ENCODE peak calls at places on chromosomes 6 and 20, in seven cellular contexts. R is A549, N is K562, Q is stomach, M is ovary, A is upper lobe of left lung, F is transverse colon. U is an unnamed sample. For H3K9me3, the result is how much of the 10 kb centered on the place peaks cover.

GRCh38 chr20:46151936-46152335 is 33.8 kb downstream of the CD40 start:
- DNase-seq in R (peak), N (peak), Q (no peak), M (no peak), A (no peak), F (no peak), U (no peak)

GRCh38 chr20:44357020-44357419 is 1.5 kb downstream of the HNF4A start:
- DNase-seq in R (no peak), N (no peak), Q (no peak), M (no peak), A (no peak), F (no peak), U (no peak)

GRCh38 chr20:47349365-47350180 is 6.9 kb downstream of the ZMYND8 start:
- DNase-seq in R (no peak), N (no peak), Q (no peak), M (no peak), A (no peak), F (no peak), U (no peak)

GRCh38 chr20:46036370-46036769 is 7.4 kb downstream of the SLC12A5 start:
- DNase-seq in R (no peak), N (no peak), Q (no peak), M (no peak), A (peak), F (no peak), U (no peak)

GRCh38 chr6:72619883-72620696 is 1.8 kb upstream of the KCNQ5 start:
- DNase-seq in R (no peak), N (peak), Q (peak), M (peak), A (peak), F (peak), U (no peak)

GRCh38 chr20:38722708-38723068 is 1.6 kb upstream of the SLC32A1 start:
- DNase-seq in R (no peak), N (peak), Q (no peak), M (no peak), A (no peak), F (no peak), U (no peak)

GRCh38 chr20:33460711-33461110 is 17.1 kb upstream of the SNTA1 start:
- DNase-seq in R (no peak), N (no peak), Q (no peak), M (no peak), A (no peak), F (peak), U (no peak)

GRCh38 chr20:1087311-1087710 is 31.1 kb upstream of the PSMF1 start:
- DNase-seq in R (no peak), N (no peak), Q (no peak), M (no peak), A (no peak), F (no peak), U (no peak)

GRCh38 chr20:48066256-48066655 is 281.0 kb upstream of the SULF2 start:
- DNase-seq in R (peak), N (no peak), Q (no peak), M (no peak), A (no peak), F (no peak), U (no peak)

GRCh38 chr20:18019068-18019467 is 38.6 kb downstream of the OVOL2 start:
- DNase-seq in R (peak), N (peak), Q (no peak), M (no peak), A (no peak), F (no peak), U (no peak)

GRCh38 chr6:39365281-39366074 is 43.0 kb upstream of the KCNK16 start:
- DNase-seq in R (no peak), N (no peak), Q (no peak), M (no peak), A (peak), F (no peak), U (no peak)

GRCh38 chr20:44664127-44664526 is 12.6 kb upstream of the ADA start:
- DNase-seq in R (no peak), N (no peak), Q (no peak), M (no peak), A (no peak), F (no peak), U (no peak)

GRCh38 chr20:35823147-35823546 is 51.3 kb downstream of the PHF20 start:
- DNase-seq in R (no peak), N (peak), Q (no peak), M (no peak), A (no peak), F (no peak), U (no peak)

GRCh38 chr6:1970151-1970561 is 275.2 kb downstream of the GMDS start:
- DNase-seq in R (no peak), N (no peak), Q (no peak), M (no peak), A (peak), F (no peak), U (no peak)

GRCh38 chr6:55433446-55434130 is 106.3 kb downstream of the GFRAL start:
- DNase-seq in R (no peak), N (no peak), Q (no peak), M (no peak), A (no peak), F (no peak), U (no peak)

GRCh38 chr6:147448212-147448611 is 60.3 kb upstream of the SAMD5 start:
- DNase-seq in R (no peak), N (no peak), Q (peak), M (no peak), A (peak), F (no peak), U (no peak)

GRCh38 chr20:63457737-63458136 is 14.7 kb downstream of the KCNQ2 start:
- DNase-seq in R (peak), N (no peak), Q (peak), M (no peak), A (peak), F (no peak), U (no peak)

GRCh38 chr6:149905371-149905910 is 7.5 kb upstream of the RAET1E start:
- DNase-seq in R (no peak), N (no peak), Q (no peak), M (no peak), A (peak), F (no peak), U (no peak)

GRCh38 chr6:35919085-35919826 is 1.6 kb downstream of the SRPK1 start:
- DNase-seq in R (peak), N (no peak), Q (no peak), M (no peak), A (no peak), F (no peak), U (no peak)

GRCh38 chr6:41427642-41428401 is 92.4 kb downstream of the NCR2 start:
- DNase-seq in R (peak), N (no peak), Q (peak), M (peak), A (peak), F (peak), U (peak)

GRCh38 chr20:32445539-32446273 is 87.6 kb downstream of the ASXL1 start:
- DNase-seq in R (no peak), N (no peak), Q (peak), M (no peak), A (no peak), F (peak), U (peak)

GRCh38 chr6:16481680-16482079 is 243.3 kb downstream of the GMPR start:
- DNase-seq in R (no peak), N (no peak), Q (no peak), M (no peak), A (no peak), F (no peak), U (no peak)

GRCh38 chr6:136446579-136447182 is 103.5 kb downstream of the MAP7 start:
- DNase-seq in R (peak), N (no peak), Q (no peak), M (no peak), A (no peak), F (no peak), U (no peak)

GRCh38 chr6:71979911-71980310 is 93.6 kb downstream of the RIMS1 start:
- DNase-seq in R (no peak), N (no peak), Q (no peak), M (no peak), A (no peak), F (no peak), U (no peak)

GRCh38 chr20:17565164-17565845 is 4.6 kb upstream of the DSTN start:
- DNase-seq in R (no peak), N (no peak), Q (no peak), M (no peak), A (no peak), F (no peak), U (no peak)

GRCh38 chr20:2804921-2805681 is 4.7 kb upstream of the CPXM1 start:
- DNase-seq in R (no peak), N (no peak), Q (no peak), M (no peak), A (peak), F (no peak), U (no peak)

GRCh38 chr6:95819461-95819860 is 196.3 kb upstream of the FUT9 start:
- DNase-seq in R (no peak), N (no peak), Q (no peak), M (no peak), A (no peak), F (no peak), U (no peak)

GRCh38 chr20:39124064-39124463 is 161.9 kb downstream of the DHX35 start:
- DNase-seq in R (no peak), N (no peak), Q (no peak), M (no peak), A (no peak), F (no peak), U (no peak)

GRCh38 chr6:11350294-11350693 is 117.8 kb upstream of the NEDD9 start:
- DNase-seq in R (no peak), N (no peak), Q (no peak), M (no peak), A (no peak), F (no peak), U (no peak)

GRCh38 chr6:132065556-132065955 is 114.4 kb upstream of the CCN2 start:
- DNase-seq in R (no peak), N (no peak), Q (no peak), M (no peak), A (no peak), F (no peak), U (no peak)

GRCh38 chr6:132063204-132063603 is 112.0 kb upstream of the CCN2 start:
- DNase-seq in R (no peak), N (no peak), Q (no peak), M (no peak), A (no peak), F (no peak), U (no peak)

GRCh38 chr6:132061381-132061780 is 110.2 kb upstream of the CCN2 start:
- DNase-seq in R (no peak), N (no peak), Q (no peak), M (no peak), A (no peak), F (no peak), U (no peak)

GRCh38 chr6:132062626-132063025 is 111.5 kb upstream of the CCN2 start:
- DNase-seq in R (no peak), N (no peak), Q (no peak), M (no peak), A (no peak), F (no peak), U (no peak)

DNA sequence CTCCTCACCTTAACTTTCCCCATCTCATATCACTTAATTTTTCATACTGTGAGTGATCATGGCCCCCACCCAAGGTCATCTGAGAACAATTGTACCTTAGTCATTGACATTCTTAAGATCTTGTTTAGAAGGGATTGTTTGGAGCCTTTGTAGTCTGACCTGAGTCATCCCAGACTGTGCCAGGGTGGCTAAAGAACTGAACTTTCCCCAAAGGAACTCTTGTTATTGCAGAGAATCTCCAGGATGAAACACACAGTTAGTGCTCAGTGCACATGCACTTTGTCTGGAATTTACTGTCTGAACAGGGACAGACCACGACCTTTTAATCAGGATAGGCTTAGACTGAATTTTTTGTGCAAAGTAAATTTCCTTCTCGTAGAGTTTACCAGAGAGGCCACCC is 112.6 kb upstream of the CCN2 start:
- DNase-seq in R (peak), N (no peak), Q (no peak), M (no peak), A (no peak), F (no peak), U (no peak)
- TF ChIP-seq EP300 in R (no peak), N (no peak), Q (no peak), M (no peak), A (no peak), F (no peak), U (no peak)

GRCh38 chr6:170020041-170020583 is 268.7 kb downstream of the ERMARD start:
- DNase-seq in R (no peak), N (no peak), Q (peak), M (no peak), A (no peak), F (no peak), U (peak)
- H3K9me3 ChIP-seq in R (under half), N (under half), Q (under half), M (under half), A (under half), F (under half), U (under half)

GRCh38 chr6:43456737-43457126 is 1.4 kb upstream of the DLK2 start:
- DNase-seq in R (no peak), N (no peak), Q (no peak), M (no peak), A (no peak), F (no peak), U (no peak)

GRCh38 chr6:43459535-43459934 is 4.2 kb upstream of the DLK2 start:
- DNase-seq in R (no peak), N (no peak), Q (no peak), M (no peak), A (no peak), F (no peak), U (no peak)

GRCh38 chr6:43455034-43455747 is at the start of gene DLK2:
- DNase-seq in R (no peak), N (peak), Q (no peak), M (no peak), A (peak), F (peak), U (no peak)

GRCh38 chr6:43460032-43460431 is 4.7 kb upstream of the DLK2 start:
- DNase-seq in R (no peak), N (no peak), Q (no peak), M (no peak), A (no peak), F (no peak), U (no peak)

GRCh38 chr6:43457643-43458042 is 2.3 kb upstream of the DLK2 start:
- DNase-seq in R (peak), N (no peak), Q (no peak), M (no peak), A (no peak), F (no peak), U (no peak)
- TF ChIP-seq CTCF in R (peak), N (no peak), Q (no peak), M (no peak), A (no peak), F (no peak), U (no peak)

GRCh38 chr20:56817780-56818675 is 188.9 kb downstream of the TFAP2C start:
- DNase-seq in R (no peak), N (no peak), Q (no peak), M (no peak), A (no peak), F (no peak), U (no peak)

GRCh38 chr20:56815796-56816195 is 186.7 kb downstream of the TFAP2C start:
- DNase-seq in R (no peak), N (no peak), Q (no peak), M (no peak), A (no peak), F (no peak), U (no peak)

GRCh38 chr20:56820984-56821383 is 191.9 kb downstream of the TFAP2C start:
- DNase-seq in R (no peak), N (no peak), Q (no peak), M (no peak), A (no peak), F (no peak), U (no peak)

GRCh38 chr20:56816349-56816748 is 187.2 kb downstream of the TFAP2C start:
- DNase-seq in R (no peak), N (no peak), Q (no peak), M (no peak), A (no peak), F (no peak), U (no peak)
- TF ChIP-seq EP300 in R (no peak), N (no peak), Q (no peak), M (no peak), A (no peak), F (no peak), U (no peak)

DNA sequence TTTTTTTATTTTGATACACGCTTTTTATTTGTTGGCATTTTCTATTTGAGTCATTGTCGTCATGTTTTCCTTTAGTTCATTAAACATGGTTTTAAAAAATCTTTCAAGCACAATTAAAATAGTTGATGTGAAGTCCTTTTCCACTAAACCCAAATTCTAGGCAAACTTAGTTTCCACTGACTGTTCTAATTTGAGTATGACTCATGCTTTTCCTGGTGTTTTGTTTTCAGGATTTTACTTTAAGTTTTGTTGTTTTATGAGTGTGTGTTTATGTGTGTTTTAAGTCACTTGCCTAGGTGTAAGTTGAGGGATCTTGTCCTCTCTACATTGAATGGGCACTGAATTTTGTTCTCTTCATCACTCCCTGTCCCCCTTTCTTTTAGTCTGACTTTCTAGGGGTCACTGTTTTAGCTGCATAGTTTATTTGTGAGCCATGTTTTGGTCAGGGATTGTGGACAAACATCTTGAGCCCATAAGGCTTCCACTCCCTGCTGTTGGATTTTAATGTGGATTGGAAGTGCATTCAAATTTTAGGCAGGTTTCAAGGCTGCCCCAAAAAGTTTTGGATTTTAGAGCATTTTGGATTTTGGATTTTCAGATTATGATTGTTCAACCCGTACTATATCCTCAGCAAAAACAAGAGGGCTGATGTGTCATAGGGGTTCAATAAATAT is 94.8 kb downstream of the CDYL start:
- DNase-seq in R (no peak), N (no peak), Q (no peak), M (no peak), A (no peak), F (no peak), U (no peak)
- H3K9me3 ChIP-seq in R (under half), N (under half), Q (under half), M (under half), A (under half), F (under half), U (under half)

U was measured in sigmoid colon.